ENCODE peak calls at places on chromosomes 5 and 9, in four cellular contexts. One of them, this sample, is unnamed.

GRCh38 chr9:90458485-90458884 is 184.1 kb downstream of the DIRAS2 start:
- DNase-seq in WTC11: peak
- DNase-seq in HepG2: peak
- DNase-seq in A549: peak
- DNase-seq in this sample: peak

GRCh38 chr9:127968046-127968445 is 12.7 kb downstream of the EEIG1 start:
- DNase-seq in HepG2: no peak
- DNase-seq in WTC11: no peak
- DNase-seq in A549: peak
- DNase-seq in this sample: no peak

GRCh38 chr5:33827885-33828284 is 63.9 kb downstream of the ADAMTS12 start:
- DNase-seq in WTC11: no peak
- DNase-seq in HepG2: no peak
- DNase-seq in A549: no peak
- DNase-seq in this sample: no peak

GRCh38 chr5:131277875-131278795 is 14.3 kb downstream of the CDC42SE2 start:
- DNase-seq in A549: no peak
- DNase-seq in WTC11: no peak
- DNase-seq in HepG2: no peak
- DNase-seq in this sample: no peak

GRCh38 chr5:172078726-172079345 is 72.4 kb upstream of the FBXW11 start:
- DNase-seq in WTC11: no peak
- DNase-seq in A549: no peak
- DNase-seq in HepG2: no peak
- DNase-seq in this sample: no peak

GRCh38 chr9:116791314-116791713 is 104.2 kb downstream of the TRIM32 start:
- DNase-seq in HepG2: no peak
- DNase-seq in WTC11: no peak
- DNase-seq in A549: no peak
- DNase-seq in this sample: no peak

GRCh38 chr5:115424446-115424845 is 120.1 kb downstream of the FEM1C start:
- DNase-seq in A549: no peak
- DNase-seq in HepG2: no peak
- DNase-seq in WTC11: no peak
- DNase-seq in this sample: no peak

GRCh38 chr5:140677947-140678346 is 4.6 kb upstream of the DND1 start:
- DNase-seq in HepG2: no peak
- DNase-seq in WTC11: no peak
- DNase-seq in A549: no peak
- DNase-seq in this sample: no peak

GRCh38 chr5:78006449-78006848 is 230.3 kb upstream of the TBCA start:
- DNase-seq in HepG2: no peak
- DNase-seq in A549: no peak
- DNase-seq in WTC11: no peak
- DNase-seq in this sample: no peak

GRCh38 chr5:31680528-31680927 is 41.6 kb downstream of the PDZD2 start:
- DNase-seq in WTC11: no peak
- DNase-seq in A549: no peak
- DNase-seq in HepG2: no peak
- DNase-seq in this sample: no peak

GRCh38 chr5:133199366-133199901 is 147.6 kb downstream of the HSPA4 start:
- DNase-seq in A549: no peak
- DNase-seq in HepG2: no peak
- DNase-seq in WTC11: no peak
- DNase-seq in this sample: no peak

GRCh38 chr5:61625682-61626620 is 293.9 kb downstream of the ZSWIM6 start:
- DNase-seq in HepG2: no peak
- DNase-seq in WTC11: peak
- DNase-seq in A549: peak
- DNase-seq in this sample: peak

GRCh38 chr5:134577796-134578577 is 52.5 kb downstream of the JADE2 start:
- DNase-seq in WTC11: peak
- DNase-seq in A549: peak
- DNase-seq in HepG2: peak
- DNase-seq in this sample: peak

GRCh38 chr5:178766936-178767912 is 36.8 kb upstream of the ZNF354A start:
- DNase-seq in HepG2: no peak
- DNase-seq in WTC11: peak
- DNase-seq in A549: no peak
- DNase-seq in this sample: no peak

GRCh38 chr5:136070486-136071285 is 41.9 kb downstream of the TGFBI start:
- DNase-seq in A549: no peak
- DNase-seq in WTC11: no peak
- DNase-seq in HepG2: no peak
- DNase-seq in this sample: no peak

GRCh38 chr5:87300744-87301143 is 33.1 kb downstream of the RASA1 start:
- DNase-seq in HepG2: peak
- DNase-seq in WTC11: no peak
- DNase-seq in A549: peak
- DNase-seq in this sample: no peak

GRCh38 chr5:119476341-119476740 is 24.0 kb downstream of the HSD17B4 start:
- DNase-seq in A549: no peak
- DNase-seq in WTC11: no peak
- DNase-seq in HepG2: no peak
- DNase-seq in this sample: no peak

DNA sequence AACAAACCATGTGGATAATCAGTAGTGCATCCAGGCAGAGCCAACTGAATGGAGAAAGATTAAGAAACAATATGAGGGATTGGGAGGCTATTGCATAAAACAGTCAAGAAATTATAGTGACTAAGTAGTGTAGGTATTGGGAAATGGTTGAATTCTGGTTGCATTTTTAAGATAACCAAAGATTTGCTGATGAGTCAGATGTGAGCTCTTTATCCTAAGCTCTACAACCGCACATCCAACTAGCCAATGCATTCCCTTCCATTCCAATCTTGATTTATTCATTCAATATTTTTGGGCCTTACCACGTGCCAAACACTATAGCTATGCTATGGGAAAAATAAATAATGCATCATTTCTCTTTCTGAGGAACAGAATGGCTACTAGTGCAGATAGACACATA is 524.5 kb upstream of the RGMB start:
- DNase-seq in A549: no peak
- DNase-seq in WTC11: no peak
- DNase-seq in HepG2: no peak
- DNase-seq in this sample: no peak
- TF ChIP-seq HMGXB4 in A549: no peak
- TF ChIP-seq HMGXB4 in WTC11: no peak
- TF ChIP-seq HMGXB4 in HepG2: no peak
- TF ChIP-seq HMGXB4 in this sample: no peak

GRCh38 chr5:21654-22233 is 70.2 kb upstream of the PLEKHG4B start:
- DNase-seq in A549: peak
- DNase-seq in HepG2: no peak
- DNase-seq in WTC11: no peak
- DNase-seq in this sample: no peak
- TF ChIP-seq HMGXB4 in A549: no peak
- TF ChIP-seq HMGXB4 in HepG2: no peak
- TF ChIP-seq HMGXB4 in WTC11: no peak
- TF ChIP-seq HMGXB4 in this sample: no peak

GRCh38 chr5:18744990-18745590 is 1110.8 kb downstream of the TAF11L14 start:
- DNase-seq in A549: no peak
- DNase-seq in HepG2: no peak
- DNase-seq in WTC11: no peak
- DNase-seq in this sample: no peak

GRCh38 chr5:18744441-18744840 is 1110.2 kb downstream of the TAF11L14 start:
- DNase-seq in A549: no peak
- DNase-seq in HepG2: no peak
- DNase-seq in WTC11: no peak
- DNase-seq in this sample: no peak

GRCh38 chr5:18745988-18746615 is 1111.8 kb downstream of the TAF11L14 start:
- DNase-seq in HepG2: peak
- DNase-seq in WTC11: no peak
- DNase-seq in A549: peak
- DNase-seq in this sample: peak

GRCh38 chr5:18742830-18743229 is 1108.6 kb downstream of the TAF11L14 start:
- DNase-seq in WTC11: no peak
- DNase-seq in A549: no peak
- DNase-seq in HepG2: no peak
- DNase-seq in this sample: no peak

DNA sequence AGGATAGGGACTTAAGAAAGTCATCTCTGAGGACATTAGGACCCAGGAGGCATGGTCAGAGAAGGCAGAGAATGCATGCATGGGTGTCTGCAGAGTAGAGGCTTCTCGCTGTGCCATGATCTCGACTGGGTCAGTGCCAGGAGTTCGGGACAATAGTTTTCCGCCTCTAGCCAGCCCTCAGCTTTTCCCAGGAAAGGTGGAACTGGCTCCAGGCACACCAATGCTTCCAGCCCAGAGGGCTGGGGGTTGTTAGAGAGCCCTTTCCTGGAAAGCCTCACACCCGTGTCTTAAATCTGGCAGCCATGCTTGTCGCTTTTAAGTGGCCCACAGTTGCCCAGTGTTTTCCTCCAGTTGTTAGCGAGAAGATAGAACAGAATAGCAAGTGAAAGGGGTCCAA is 1111.3 kb downstream of the TAF11L14 start:
- DNase-seq in HepG2: peak
- DNase-seq in WTC11: no peak
- DNase-seq in A549: peak
- DNase-seq in this sample: peak
- TF ChIP-seq HMGXB4 in HepG2: no peak
- TF ChIP-seq HMGXB4 in WTC11: no peak
- TF ChIP-seq HMGXB4 in A549: no peak
- TF ChIP-seq HMGXB4 in this sample: no peak

DNA sequence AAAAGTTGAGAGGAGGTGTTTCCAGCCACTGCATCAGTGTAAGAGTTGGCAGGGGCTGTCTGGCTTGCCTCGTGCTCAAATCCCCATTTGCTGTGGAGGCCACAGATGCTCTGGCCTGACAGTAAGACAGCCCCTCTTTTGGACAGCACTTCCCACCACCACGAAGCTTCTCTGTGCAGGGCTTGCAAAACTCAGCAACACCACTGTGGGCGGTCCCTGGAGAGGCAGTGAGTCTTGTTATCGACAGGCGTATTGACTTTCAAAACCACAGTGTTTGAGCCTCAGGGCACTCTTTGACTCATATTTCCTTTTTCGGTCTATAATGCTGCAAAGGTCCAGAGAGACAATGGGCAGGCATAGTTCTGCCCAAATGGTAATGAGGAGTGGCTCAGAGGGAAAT is 539.5 kb downstream of the EBF1 start:
- DNase-seq in WTC11: no peak
- DNase-seq in A549: no peak
- DNase-seq in HepG2: peak
- DNase-seq in this sample: no peak
- TF ChIP-seq HMGXB4 in WTC11: no peak
- TF ChIP-seq HMGXB4 in A549: no peak
- TF ChIP-seq HMGXB4 in HepG2: no peak
- TF ChIP-seq HMGXB4 in this sample: no peak

DNA sequence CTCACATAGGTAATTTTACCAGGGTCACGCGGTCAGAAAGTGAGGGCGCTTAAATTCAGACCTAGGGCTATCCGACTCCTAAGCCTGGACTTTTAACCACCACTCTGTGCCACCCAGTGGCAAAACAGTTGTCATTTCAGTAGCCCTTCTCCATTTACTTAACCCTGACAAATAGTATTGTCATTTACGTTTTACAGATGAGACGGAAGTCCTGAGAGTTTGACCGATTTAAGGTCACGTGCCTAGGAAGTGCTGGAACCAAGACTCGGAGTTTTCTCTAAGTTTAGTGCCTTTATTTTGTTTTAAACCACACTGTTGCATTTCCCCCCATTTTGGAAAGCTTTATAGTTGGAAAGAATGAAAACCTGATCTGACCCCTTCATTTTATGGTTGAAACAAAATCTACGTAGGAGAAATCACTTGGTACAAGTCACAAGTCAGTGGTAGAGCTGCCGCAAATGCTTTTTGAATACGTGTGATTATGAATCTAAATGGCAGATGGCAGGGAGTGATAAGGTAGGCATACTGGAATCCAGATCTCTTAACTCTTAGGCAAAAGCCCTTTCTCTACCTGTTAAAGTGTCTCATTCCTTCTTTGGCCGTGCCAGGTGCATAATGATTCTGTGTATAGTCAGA is 701 bp downstream of the MRRF start:
- DNase-seq in HepG2: peak
- DNase-seq in WTC11: no peak
- DNase-seq in A549: no peak
- DNase-seq in this sample: peak
- TF ChIP-seq HMGXB4 in HepG2: no peak
- TF ChIP-seq HMGXB4 in WTC11: no peak
- TF ChIP-seq HMGXB4 in A549: no peak
- TF ChIP-seq HMGXB4 in this sample: no peak

GRCh38 chr5:16673241-16673998 is 56.6 kb upstream of the RETREG1 start:
- DNase-seq in HepG2: no peak
- DNase-seq in A549: no peak
- DNase-seq in WTC11: no peak
- DNase-seq in this sample: no peak
- TF ChIP-seq HMGXB4 in HepG2: no peak
- TF ChIP-seq HMGXB4 in A549: no peak
- TF ChIP-seq HMGXB4 in WTC11: no peak
- TF ChIP-seq HMGXB4 in this sample: no peak

GRCh38 chr5:80002677-80003076 is 11.6 kb upstream of the MTX3 start:
- DNase-seq in A549: no peak
- DNase-seq in WTC11: no peak
- DNase-seq in HepG2: no peak
- DNase-seq in this sample: no peak

GRCh38 chr5:79999722-80000121 is 8.7 kb upstream of the MTX3 start:
- DNase-seq in HepG2: no peak
- DNase-seq in WTC11: no peak
- DNase-seq in A549: no peak
- DNase-seq in this sample: no peak
- TF ChIP-seq HMGXB4 in HepG2: no peak
- TF ChIP-seq HMGXB4 in WTC11: no peak
- TF ChIP-seq HMGXB4 in A549: no peak
- TF ChIP-seq HMGXB4 in this sample: no peak

GRCh38 chr5:51386916-51387853 is 3.9 kb downstream of the ISL1 start:
- DNase-seq in WTC11: peak
- DNase-seq in HepG2: no peak
- DNase-seq in A549: no peak
- DNase-seq in this sample: no peak
- TF ChIP-seq HMGXB4 in WTC11: no peak
- TF ChIP-seq HMGXB4 in HepG2: no peak
- TF ChIP-seq HMGXB4 in A549: no peak
- TF ChIP-seq HMGXB4 in this sample: no peak

This sample was measured in K562.